ENCODE peak calls at places on chromosome 11, in six cellular contexts. I is thoracic aorta; N is nucleus accumbens; B is amniotic stem cell; E is CD8-positive, alpha-beta T cell; U is mucosa of descending colon. Y is an unnamed sample.

GRCh38 chr11:5524756-5525155 is 8.3 kb upstream of the UBQLNL start:
- DNase-seq in I (no peak), N (no peak), B (no peak), E (no peak), U (no peak), Y (no peak)

GRCh38 chr11:121762820-121763219 is 310.1 kb upstream of the SORL1-AS1 start:
- DNase-seq in I (no peak), N (no peak), B (no peak), E (no peak), U (no peak), Y (peak)

GRCh38 chr11:105673089-105673488 is 63.2 kb downstream of the GRIA4 start:
- DNase-seq in I (no peak), N (no peak), B (peak), E (no peak), U (peak), Y (no peak)

GRCh38 chr11:134471341-134472187 is 59.5 kb upstream of the B3GAT1 start:
- DNase-seq in I (no peak), N (no peak), B (no peak), E (no peak), U (no peak), Y (peak)

GRCh38 chr11:130775306-130776043 is 140.8 kb downstream of the SNX19 start:
- DNase-seq in I (no peak), N (no peak), B (no peak), E (no peak), U (no peak), Y (no peak)

GRCh38 chr11:12220305-12220704 is 109.9 kb downstream of the MICAL2 start:
- DNase-seq in I (no peak), N (no peak), B (no peak), E (no peak), U (no peak), Y (peak)

GRCh38 chr11:112999518-112999917 is 38.3 kb downstream of the NCAM1 start:
- DNase-seq in I (no peak), N (no peak), B (no peak), E (no peak), U (no peak), Y (no peak)

GRCh38 chr11:10864688-10865087 is 6.8 kb upstream of the ZBED5 start:
- DNase-seq in I (no peak), N (no peak), B (no peak), E (no peak), U (no peak), Y (no peak)

GRCh38 chr11:6233984-6234313 is 487 bp downstream of the FHIP1B start:
- DNase-seq in I (no peak), N (no peak), B (no peak), E (no peak), U (no peak), Y (no peak)

GRCh38 chr11:40393511-40393910 is 1065.9 kb downstream of the LRRC4C start:
- DNase-seq in I (no peak), N (no peak), B (no peak), E (no peak), U (no peak), Y (no peak)

GRCh38 chr11:11037162-11037732 is 179.4 kb upstream of the ZBED5 start:
- DNase-seq in I (no peak), N (no peak), B (no peak), E (no peak), U (no peak), Y (no peak)

GRCh38 chr11:34594603-34595002 is 26.3 kb upstream of the EHF start:
- DNase-seq in I (no peak), N (no peak), B (no peak), E (no peak), U (no peak), Y (no peak)

GRCh38 chr11:74683279-74683871 is 47.9 kb downstream of the CHRDL2 start:
- DNase-seq in I (no peak), N (peak), B (no peak), E (no peak), U (peak), Y (peak)

GRCh38 chr11:63929616-63930015 is 9.2 kb upstream of the NAA40 start:
- DNase-seq in I (no peak), N (no peak), B (no peak), E (no peak), U (no peak), Y (no peak)